ENCODE peak calls at places on chromosome 19, in six cellular contexts. O is H9, P is mesenchymal stem cell, L is H1, E is trophoblast cell, G is IMR-90. H is an unnamed sample.
A peak's percentile ranks its signal among the peaks of the same experiment; 100 is the strongest.

GRCh38 chr19:18205180-18205915 is 1.5 kb upstream of the RAB3A start:
- DNase-seq in O (peak; percentile 58), P (peak; percentile 91), L (no peak), E (peak; percentile 65), G (peak; percentile 89), H (no peak)

GRCh38 chr19:35224681-35225604 is 3.6 kb downstream of the FAM187B start:
- DNase-seq in O (peak; percentile 80), P (no peak), L (no peak), E (no peak), G (no peak), H (no peak)

GRCh38 chr19:35793381-35794165 is 18.2 kb downstream of the ARHGAP33 start:
- DNase-seq in O (no peak), P (peak; percentile 8), L (no peak), E (peak; percentile 9), G (no peak), H (no peak)

GRCh38 chr19:18379803-18380747 is 5.9 kb upstream of the GDF15 start:
- DNase-seq in O (peak; percentile 64), P (peak; percentile 71), L (no peak), E (peak; percentile 87), G (peak; percentile 96), H (no peak)

GRCh38 chr19:50005428-50005827 is 19.7 kb downstream of the VRK3 start:
- DNase-seq in O (no peak), P (no peak), L (no peak), E (no peak), G (no peak), H (no peak)

GRCh38 chr19:41753159-41753558 is 2.2 kb upstream of the CEACAM6 start:
- DNase-seq in O (peak; percentile 65), P (no peak), L (no peak), E (peak; percentile 46), G (no peak), H (peak; percentile 14)

GRCh38 chr19:1774999-1775772 is 21.9 kb downstream of the ONECUT3 start:
- DNase-seq in O (peak; percentile 93), P (peak; percentile 16), L (peak; percentile 72), E (peak; percentile 57), G (no peak), H (no peak)

GRCh38 chr19:17294051-17294891 is 9.0 kb downstream of the ABHD8 start:
- DNase-seq in O (peak; percentile 88), P (no peak), L (no peak), E (peak; percentile 89), G (no peak), H (no peak)

GRCh38 chr19:39696418-39696817 is 7.9 kb upstream of the LGALS14 start:
- DNase-seq in O (no peak), P (no peak), L (no peak), E (peak; percentile 98), G (no peak), H (no peak)

GRCh38 chr19:31349160-31349881 is at the start of gene TSHZ3:
- DNase-seq in O (peak; percentile 81), P (peak; percentile 91), L (no peak), E (peak; percentile 29), G (peak; percentile 87), H (no peak)

GRCh38 chr19:46494115-46494935 is 1.3 kb downstream of the PNMA8B start:
- DNase-seq in O (no peak), P (no peak), L (no peak), E (no peak), G (no peak), H (no peak)

GRCh38 chr19:29529646-29530548 is 4.1 kb downstream of the VSTM2B start:
- DNase-seq in O (peak; percentile 71), P (no peak), L (no peak), E (no peak), G (no peak), H (peak; percentile 54)

GRCh38 chr19:40809358-40810086 is 10.5 kb downstream of the EGLN2 start:
- DNase-seq in O (no peak), P (no peak), L (no peak), E (no peak), G (no peak), H (no peak)

GRCh38 chr19:7925171-7925837 is 631 bp downstream of the CTXN1 start:
- DNase-seq in O (peak; percentile 94), P (peak; percentile 75), L (peak; percentile 79), E (peak; percentile 73), G (peak; percentile 73), H (peak; percentile 94)

GRCh38 chr19:17795495-17795856 is 538 bp downstream of the B3GNT3 start:
- DNase-seq in O (no peak), P (no peak), L (no peak), E (no peak), G (no peak), H (no peak)

GRCh38 chr19:41870401-41870873 is 6.6 kb upstream of the CD79A start:
- DNase-seq in O (no peak), P (peak; percentile 22), L (no peak), E (no peak), G (peak; percentile 61), H (no peak)

GRCh38 chr19:28665748-28666147 is 547.2 kb downstream of the UQCRFS1 start:
- DNase-seq in O (no peak), P (no peak), L (no peak), E (no peak), G (no peak), H (no peak)

GRCh38 chr19:11261902-11262839 is at the start of gene DOCK6:
- DNase-seq in O (peak; percentile 45), P (peak; percentile 10), L (no peak), E (peak; percentile 18), G (no peak), H (peak; percentile 35)

GRCh38 chr19:54949412-54949811 is 2.1 kb upstream of the NLRP7 start:
- DNase-seq in O (no peak), P (no peak), L (no peak), E (no peak), G (no peak), H (no peak)

GRCh38 chr19:1851581-1852293 is 3.5 kb upstream of the REXO1 start:
- DNase-seq in O (no peak), P (no peak), L (no peak), E (no peak), G (no peak), H (no peak)

GRCh38 chr19:39170398-39171231 is 26.1 kb upstream of the NCCRP1 start:
- DNase-seq in O (no peak), P (no peak), L (no peak), E (no peak), G (no peak), H (no peak)

GRCh38 chr19:46990998-46991676 is 28.5 kb upstream of the NPAS1 start:
- DNase-seq in O (peak; percentile 86), P (peak; percentile 86), L (peak; percentile 78), E (peak; percentile 80), G (peak; percentile 81), H (peak; percentile 76)

GRCh38 chr19:18939922-18940775 is 868 bp downstream of the HOMER3 start:
- DNase-seq in O (peak; percentile 77), P (peak; percentile 60), L (peak; percentile 47), E (peak; percentile 20), G (peak; percentile 46), H (peak; percentile 80)

GRCh38 chr19:5618591-5618990 is 4.0 kb downstream of the SAFB2 start:
- DNase-seq in O (no peak), P (no peak), L (no peak), E (no peak), G (no peak), H (no peak)

GRCh38 chr19:7874857-7875393 is 735 bp upstream of the PRR36 start:
- DNase-seq in O (no peak), P (no peak), L (no peak), E (no peak), G (no peak), H (no peak)

GRCh38 chr19:18478545-18479311 is 40.8 kb upstream of the ISYNA1 start:
- DNase-seq in O (no peak), P (peak; percentile 97), L (no peak), E (peak; percentile 92), G (peak; percentile 94), H (no peak)

GRCh38 chr19:51784922-51785690 is 9.9 kb upstream of the FPR3 start:
- DNase-seq in O (no peak), P (no peak), L (no peak), E (peak; percentile 91), G (no peak), H (no peak)

GRCh38 chr19:47356900-47357299 is 7.8 kb downstream of the DHX34 start:
- DNase-seq in O (no peak), P (no peak), L (no peak), E (peak; percentile 80), G (no peak), H (no peak)

GRCh38 chr19:23949611-23950010 is 34.9 kb downstream of the ZNF726 start:
- DNase-seq in O (no peak), P (peak; percentile 3), L (no peak), E (no peak), G (no peak), H (no peak)

GRCh38 chr19:23943411-23943810 is 28.7 kb downstream of the ZNF726 start:
- DNase-seq in O (no peak), P (no peak), L (no peak), E (no peak), G (no peak), H (no peak)

GRCh38 chr19:23946569-23946968 is 31.9 kb downstream of the ZNF726 start:
- DNase-seq in O (no peak), P (no peak), L (no peak), E (no peak), G (no peak), H (no peak)
- H4K91ac ChIP-seq in O (no peak overlapping the region), P (no peak overlapping the region), L (no peak overlapping the region), E (no peak overlapping the region), G (no peak overlapping the region), H (no peak overlapping the region)

GRCh38 chr19:45477713-45478453 is 10.1 kb downstream of the FOSB start:
- DNase-seq in O (no peak), P (peak; percentile 91), L (no peak), E (peak; percentile 94), G (no peak), H (no peak)
- H4K91ac ChIP-seq in O (no peak overlapping the region), P (no peak overlapping the region), L (no peak overlapping the region), E (no peak overlapping the region), G (no peak overlapping the region), H (no peak overlapping the region)

DNA sequence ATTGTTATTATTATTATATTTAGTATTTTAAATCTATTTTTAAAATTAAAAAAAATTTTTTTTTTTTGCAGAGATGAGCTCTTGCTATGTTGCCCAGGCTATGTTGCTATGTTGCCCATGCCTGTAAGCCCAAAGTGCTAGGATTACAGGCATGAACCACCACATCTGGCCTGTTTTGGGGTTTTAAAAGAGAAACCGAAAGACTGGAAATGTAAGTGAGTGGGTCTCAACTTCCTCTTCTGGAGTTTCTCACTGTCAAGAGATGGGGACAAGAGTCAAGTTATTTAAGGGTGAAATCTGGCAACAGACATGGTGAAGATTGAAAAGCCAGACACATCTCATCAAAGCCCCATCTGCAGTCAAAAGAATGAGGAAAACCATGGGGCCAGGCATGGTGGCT is 4.2 kb upstream of the OR7G3 start:
- DNase-seq in O (no peak), P (peak; percentile 1), L (no peak), E (no peak), G (no peak), H (no peak)
- H4K91ac ChIP-seq in O (no peak overlapping the region), P (no peak overlapping the region), L (no peak overlapping the region), E (no peak overlapping the region), G (no peak overlapping the region), H (no peak overlapping the region)

DNA sequence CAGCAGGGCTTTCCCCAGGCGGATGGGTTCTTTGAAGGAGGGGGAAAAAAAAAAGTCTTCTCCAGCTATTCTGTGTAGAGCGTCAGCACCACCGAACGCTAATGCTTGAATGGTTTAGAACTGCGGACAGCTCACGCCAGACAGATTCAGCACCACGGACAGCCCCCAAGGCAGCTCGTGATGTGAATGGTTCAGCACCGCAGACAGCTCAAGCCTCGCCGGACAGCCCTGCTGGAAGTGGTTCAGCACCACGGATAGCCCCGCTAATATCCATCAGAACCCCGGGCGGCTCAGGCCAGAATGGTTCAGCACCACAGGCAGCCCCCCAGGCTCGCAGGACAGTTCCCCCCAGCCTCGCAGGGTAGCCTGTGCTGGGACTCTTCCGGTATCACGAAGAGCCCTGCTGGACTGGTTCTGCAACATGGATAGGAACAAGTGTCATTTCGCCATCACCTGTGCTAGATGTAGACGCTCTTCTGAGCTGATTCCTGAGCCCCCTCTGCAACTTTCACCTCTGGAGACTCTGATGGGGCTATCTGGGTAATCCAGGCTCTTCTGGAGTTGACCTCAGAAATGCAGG is 4.9 kb upstream of the SMIM17 start:
- DNase-seq in O (peak; percentile 69), P (peak; percentile 52), L (peak; percentile 65), E (peak; percentile 95), G (peak; percentile 65), H (peak; percentile 90)
- H4K91ac ChIP-seq in O (no peak overlapping the region), P (no peak overlapping the region), L (no peak overlapping the region), E (no peak overlapping the region), G (no peak overlapping the region), H (no peak overlapping the region)